ENCODE peak calls at places on chromosomes 7 and 10, in five cellular contexts. F is ovary, K is SJSA1, U is fibroblast of lung, S is psoas muscle. J is an unnamed sample.
A peak's percentile ranks its signal among the peaks of the same experiment; 100 is the strongest.

GRCh38 chr7:55071411-55072188 is 52.8 kb downstream of the EGFR start:
- DNase-seq in U (peak; percentile 55), F (no peak), S (no peak), K (no peak), J (no peak)

GRCh38 chr10:103476046-103476768 is 2.8 kb downstream of the CALHM3 start:
- DNase-seq in F (no peak), S (peak; percentile 45), U (peak; percentile 6), K (no peak), J (no peak)

GRCh38 chr10:93346060-93346459 is 136.1 kb downstream of the MYOF start:
- DNase-seq in S (no peak), K (no peak), F (no peak), U (no peak), J (no peak)

GRCh38 chr7:131056007-131056406 is 271.7 kb upstream of the MKLN1 start:
- DNase-seq in U (no peak), K (no peak), F (no peak), S (no peak), J (no peak)

GRCh38 chr10:16519250-16519907 is 2.3 kb downstream of the C1QL3 start:
- DNase-seq in U (peak; percentile 4), F (no peak), K (no peak), S (no peak), J (no peak)

GRCh38 chr7:43834463-43835251 is 34.7 kb downstream of the MRPS24 start:
- DNase-seq in K (peak; percentile 42), S (no peak), U (peak; percentile 27), F (no peak), J (peak; percentile 19)

GRCh38 chr7:129434172-129434845 is at the start of gene STRIP2:
- DNase-seq in F (peak; percentile 87), U (peak; percentile 70), S (peak; percentile 96), K (peak; percentile 95), J (peak; percentile 91)

GRCh38 chr10:110480387-110480786 is 17.3 kb upstream of the DUSP5 start:
- DNase-seq in F (no peak), S (no peak), K (no peak), U (no peak), J (no peak)

GRCh38 chr7:469591-469961 is 50.1 kb downstream of the PDGFA start:
- DNase-seq in F (no peak), S (peak; percentile 30), K (no peak), U (no peak), J (no peak)

GRCh38 chr7:23247602-23248335 is 1.2 kb downstream of the GPNMB start:
- DNase-seq in U (no peak), F (peak; percentile 25), S (peak; percentile 65), K (no peak), J (no peak)

GRCh38 chr7:141676618-141677017 is 25.3 kb downstream of the DENND11 start:
- DNase-seq in U (no peak), F (no peak), K (no peak), S (no peak), J (no peak)

GRCh38 chr7:124073325-124073676 is 40.4 kb upstream of the TMEM229A start:
- DNase-seq in U (no peak), K (no peak), F (no peak), S (no peak), J (no peak)

GRCh38 chr7:130392456-130392860 is 12.2 kb downstream of the CPA1 start:
- DNase-seq in F (no peak), U (peak; percentile 65), S (no peak), K (no peak), J (no peak)

GRCh38 chr10:71316081-71316785 is 2.8 kb upstream of the SLC29A3 start:
- DNase-seq in S (no peak), K (no peak), U (no peak), F (no peak), J (no peak)

GRCh38 chr7:83271212-83272099 is 108.8 kb upstream of the PCLO start:
- DNase-seq in U (peak; percentile 73), F (no peak), S (no peak), K (peak; percentile 7), J (peak; percentile 64)

GRCh38 chr7:11847336-11847735 is 15.3 kb upstream of the THSD7A start:
- DNase-seq in K (no peak), F (no peak), U (peak; percentile 64), S (no peak), J (no peak)

GRCh38 chr10:62766383-62766782 is 38.1 kb upstream of the ADO start:
- DNase-seq in S (no peak), K (no peak), U (no peak), F (no peak), J (no peak)

GRCh38 chr10:35392482-35393230 is 56.3 kb downstream of the CCNY start:
- DNase-seq in K (no peak), U (no peak), S (no peak), F (no peak), J (no peak)

GRCh38 chr7:194257-194995 is 2.1 kb downstream of the FAM20C start:
- DNase-seq in F (no peak), U (peak; percentile 70), S (no peak), K (no peak), J (no peak)

GRCh38 chr7:110544199-110544598 is 546.7 kb upstream of the LRRN3 start:
- DNase-seq in F (no peak), K (peak; percentile 15), S (no peak), U (peak; percentile 45), J (no peak)

GRCh38 chr10:13758302-13758701 is 171.5 kb downstream of the PRPF18 start:
- DNase-seq in F (no peak), K (no peak), S (no peak), U (peak; percentile 58), J (no peak)

GRCh38 chr10:103612462-103613365 is 119.2 kb downstream of the NEURL1 start:
- DNase-seq in K (no peak), U (peak; percentile 73), S (no peak), F (no peak), J (no peak)

GRCh38 chr7:81627565-81628287 is 142.1 kb downstream of the HGF start:
- DNase-seq in U (peak; percentile 91), F (no peak), S (no peak), K (no peak), J (peak; percentile 9)

DNA sequence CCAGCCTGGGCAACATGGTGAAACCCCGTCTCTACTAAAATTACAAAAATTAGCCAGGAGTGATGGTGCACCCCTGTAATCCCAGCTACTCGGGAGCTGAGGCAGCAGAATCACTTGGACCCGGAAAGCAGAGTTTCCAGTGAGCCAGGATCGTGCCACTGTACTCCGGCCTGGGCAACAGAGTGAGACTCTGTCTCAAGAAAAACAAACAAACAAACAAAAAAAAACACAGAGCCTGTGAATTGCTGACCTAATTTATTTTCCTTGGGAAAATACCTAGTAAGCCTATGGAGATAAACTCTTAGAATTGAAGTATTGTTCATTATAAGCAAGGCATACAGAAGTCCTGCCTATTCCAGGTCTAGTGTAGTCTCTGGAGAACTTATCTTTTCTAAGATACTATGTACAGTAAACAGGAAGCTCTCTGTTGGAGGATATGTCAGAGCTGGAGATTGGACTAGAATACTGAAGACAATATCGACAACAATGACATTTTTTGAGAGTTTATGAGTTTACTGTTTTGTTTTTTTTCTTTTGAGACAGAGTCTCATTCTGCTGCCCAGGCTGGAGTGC is 14.9 kb downstream of the GTF2I start:
- DNase-seq in K (no peak), F (no peak), U (no peak), S (no peak), J (no peak)
- H3K27ac ChIP-seq in K (no peak overlapping the region), F (peak overlapping the region; percentile 23), U (no peak overlapping the region), S (peak overlapping the region; percentile 69), J (no peak overlapping the region)

GRCh38 chr10:96982149-96982930 is 150.2 kb downstream of the LCOR start:
- DNase-seq in K (no peak), S (no peak), F (no peak), U (no peak), J (no peak)

GRCh38 chr10:96986200-96986856 is 154.2 kb downstream of the LCOR start:
- DNase-seq in U (no peak), F (no peak), S (no peak), K (no peak), J (no peak)

GRCh38 chr10:96987842-96988175 is 155.7 kb downstream of the LCOR start:
- DNase-seq in K (no peak), U (no peak), F (no peak), S (no peak), J (no peak)

GRCh38 chr10:96987141-96987841 is 155.2 kb downstream of the LCOR start:
- DNase-seq in K (no peak), F (no peak), S (no peak), U (no peak), J (no peak)

DNA sequence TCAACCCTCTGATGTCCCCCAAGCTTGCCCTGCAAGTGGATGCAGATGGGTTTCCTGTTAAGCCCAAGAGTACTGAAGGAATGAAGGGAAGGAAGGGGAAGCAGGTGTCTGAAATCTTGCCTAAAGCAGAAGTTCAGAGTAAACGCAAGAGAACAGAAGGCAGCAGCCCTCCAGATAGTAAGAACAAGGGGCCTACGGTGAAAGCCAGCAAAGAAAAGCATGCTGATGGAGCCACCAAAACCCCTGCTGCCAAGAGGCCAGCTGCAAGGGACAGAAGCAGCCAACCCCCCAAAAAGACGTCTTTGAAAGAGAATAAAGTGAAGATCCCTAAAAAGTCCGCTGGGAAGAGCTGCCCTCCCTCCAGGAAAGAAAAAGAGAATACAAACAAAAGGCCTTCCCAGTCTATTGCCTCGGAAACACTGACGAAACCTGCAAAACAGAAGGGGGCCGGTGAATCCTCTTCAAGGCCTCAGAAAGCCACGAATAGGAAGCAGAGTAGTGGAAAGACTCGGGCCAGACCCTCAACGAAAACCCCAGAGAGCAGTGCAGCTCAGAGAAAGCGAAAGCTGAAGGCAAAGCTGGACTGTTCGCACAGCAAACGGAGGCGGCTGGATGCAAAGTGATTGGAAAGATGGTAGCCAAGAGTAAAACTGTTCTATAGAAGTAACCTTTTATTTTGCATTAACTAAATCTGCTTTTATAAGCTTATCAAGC is 152.6 kb downstream of the LCOR start:
- DNase-seq in F (no peak), K (no peak), S (no peak), U (no peak), J (no peak)
- H3K27ac ChIP-seq in F (peak overlapping the region; percentile 28), K (no peak overlapping the region), S (no peak overlapping the region), U (no peak overlapping the region), J (no peak overlapping the region)

GRCh38 chr10:80064120-80064886 is 14.2 kb upstream of the TMEM254 start:
- DNase-seq in F (no peak), S (no peak), U (no peak), K (no peak), J (no peak)

GRCh38 chr10:80070068-80070467 is 8.4 kb upstream of the TMEM254 start:
- DNase-seq in F (no peak), K (no peak), U (no peak), S (peak; percentile 55), J (no peak)

GRCh38 chr10:80068270-80068669 is 10.2 kb upstream of the TMEM254 start:
- DNase-seq in F (no peak), S (no peak), K (no peak), U (no peak), J (no peak)

GRCh38 chr10:80072584-80072983 is 5.9 kb upstream of the TMEM254 start:
- DNase-seq in K (no peak), S (no peak), F (no peak), U (no peak), J (no peak)

GRCh38 chr10:80066809-80067208 is 11.7 kb upstream of the TMEM254 start:
- DNase-seq in F (no peak), U (no peak), K (no peak), S (no peak), J (no peak)
- H3K27ac ChIP-seq in F (no peak overlapping the region), U (no peak overlapping the region), K (no peak overlapping the region), S (no peak overlapping the region), J (no peak overlapping the region)

DNA sequence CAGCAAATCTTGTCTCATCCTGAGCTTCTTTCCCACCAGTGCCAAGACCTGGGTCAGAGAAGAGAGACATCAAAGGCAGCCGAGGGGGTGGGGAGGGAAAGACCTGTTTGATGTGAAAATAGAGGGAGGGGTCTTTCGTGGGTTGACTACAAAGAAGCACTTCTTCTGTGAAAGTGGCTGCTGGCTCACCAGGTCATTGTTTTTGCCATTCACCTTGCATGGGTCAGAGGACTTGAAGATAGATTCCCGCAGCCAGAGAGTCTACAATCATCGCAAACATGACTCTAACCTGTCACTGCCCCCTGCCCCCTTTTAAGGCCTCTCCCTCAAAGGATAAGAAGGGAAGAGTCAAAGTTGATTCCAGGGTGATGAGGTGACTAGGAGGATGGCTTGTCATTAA is 166.1 kb upstream of the BMPER start:
- DNase-seq in F (no peak), K (no peak), S (no peak), U (no peak), J (no peak)
- H3K27ac ChIP-seq in F (no peak overlapping the region), K (no peak overlapping the region), S (no peak overlapping the region), U (no peak overlapping the region), J (no peak overlapping the region)

J was measured in A673.